ENCODE peak calls at places on chromosomes 11 and 22, in five cellular contexts. C is H1, X is neuronal stem cell, G is trophoblast cell, V is mesenchymal stem cell. P is an unnamed sample.

GRCh38 chr11:133477263-133477625 is 55.1 kb downstream of the OPCML start:
- DNase-seq in C (no peak), X (no peak), G (no peak), V (no peak), P (no peak)

GRCh38 chr11:66221726-66222236 is 46.7 kb upstream of the RAB1B start:
- DNase-seq in C (no peak), X (no peak), G (no peak), V (peak; percentile 26), P (peak; percentile 23)

GRCh38 chr11:48210052-48210451 is 6.6 kb upstream of the OR4B1 start:
- DNase-seq in C (no peak), X (no peak), G (peak; percentile 46), V (no peak), P (peak; percentile 29)

GRCh38 chr11:46237248-46238077 is 40.0 kb upstream of the CREB3L1 start:
- DNase-seq in C (peak; percentile 87), X (no peak), G (peak; percentile 73), V (peak; percentile 93), P (peak; percentile 77)

GRCh38 chr22:23216331-23217170 is 36.2 kb downstream of the BCR start:
- DNase-seq in C (no peak), X (no peak), G (peak; percentile 9), V (no peak), P (no peak)

GRCh38 chr11:117191680-117192400 is 7.3 kb upstream of the TAGLN start:
- DNase-seq in C (no peak), X (no peak), G (no peak), V (no peak), P (no peak)

GRCh38 chr11:850777-851762 is 8.4 kb downstream of the TSPAN4 start:
- DNase-seq in C (peak; percentile 76), X (no peak), G (no peak), V (no peak), P (peak; percentile 67)

GRCh38 chr22:20021196-20022181 is 579 bp downstream of the TANGO2 start:
- DNase-seq in C (peak; percentile 54), X (no peak), G (peak; percentile 78), V (peak; percentile 35), P (no peak)

GRCh38 chr11:61524963-61525587 is 16.5 kb downstream of the LRRC10B start:
- DNase-seq in C (no peak), X (no peak), G (no peak), V (no peak), P (no peak)

GRCh38 chr11:110298298-110298765 is 1.9 kb upstream of the RDX start:
- DNase-seq in C (no peak), X (no peak), G (peak; percentile 88), V (no peak), P (no peak)

GRCh38 chr11:58573451-58574104 is 2.1 kb downstream of the LPXN start:
- DNase-seq in C (no peak), X (no peak), G (peak; percentile 66), V (peak; percentile 76), P (no peak)

GRCh38 chr11:10564030-10564429 is 4.4 kb downstream of the LYVE1 start:
- DNase-seq in C (no peak), X (no peak), G (no peak), V (no peak), P (no peak)

GRCh38 chr11:2315395-2316168 is 13.8 kb downstream of the TSPAN32 start:
- DNase-seq in C (no peak), X (no peak), G (no peak), V (no peak), P (no peak)

GRCh38 chr11:133945087-133945974 is 11.4 kb downstream of the IGSF9B start:
- DNase-seq in C (no peak), X (no peak), G (no peak), V (no peak), P (no peak)

GRCh38 chr11:76919887-76920746 is 59.4 kb downstream of the ACER3 start:
- DNase-seq in C (peak; percentile 71), X (peak; percentile 76), G (peak; percentile 96), V (peak; percentile 84), P (peak; percentile 71)

GRCh38 chr22:30717331-30717921 is 22.8 kb downstream of the OSBP2 start:
- DNase-seq in C (no peak), X (no peak), G (peak; percentile 21), V (peak; percentile 41), P (no peak)
- H3K23ac ChIP-seq in C (no peak overlapping the region), X (no peak overlapping the region), G (no peak overlapping the region), V (no peak overlapping the region), P (no peak overlapping the region)

GRCh38 chr22:42682113-42682851 is 33.1 kb upstream of the CYB5R3 start:
- DNase-seq in C (no peak), X (no peak), G (peak; percentile 17), V (no peak), P (no peak)
- H4K8ac ChIP-seq in C (no peak overlapping the region), X (no peak overlapping the region), G (no peak overlapping the region), V (peak overlapping the region; percentile 59), P (no peak overlapping the region)

GRCh38 chr11:126102436-126102894 is 39.8 kb upstream of the CDON start:
- DNase-seq in C (no peak), X (no peak), G (no peak), V (peak; percentile 45), P (no peak)
- H2BK12ac ChIP-seq in C (peak overlapping the region; percentile 80), X (peak overlapping the region; percentile 1), G (no peak overlapping the region), V (no peak overlapping the region), P (no peak overlapping the region)

DNA sequence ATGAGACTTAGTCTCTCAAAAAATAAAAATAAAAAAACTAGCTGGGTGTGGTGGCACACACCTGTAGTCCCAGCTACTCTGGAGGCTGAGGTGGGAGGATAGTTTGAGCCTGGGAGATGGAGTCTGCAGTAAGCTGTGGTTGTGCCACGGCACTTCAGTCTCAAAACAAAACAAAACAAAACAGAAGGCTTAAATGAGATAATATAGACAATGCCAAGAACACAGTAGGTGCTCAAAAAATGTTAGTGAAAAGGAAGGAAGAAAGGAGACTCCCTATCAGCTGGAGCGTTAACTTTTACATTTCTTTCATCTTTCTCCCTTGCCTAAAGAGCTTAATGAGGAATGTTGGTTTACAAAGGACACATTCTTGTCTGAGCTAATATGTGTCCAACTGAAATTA is 4.1 kb upstream of the ASCC2 start:
- DNase-seq in C (no peak), X (no peak), G (no peak), V (no peak), P (no peak)
- H3K23ac ChIP-seq in C (no peak overlapping the region), X (no peak overlapping the region), G (no peak overlapping the region), V (no peak overlapping the region), P (no peak overlapping the region)

DNA sequence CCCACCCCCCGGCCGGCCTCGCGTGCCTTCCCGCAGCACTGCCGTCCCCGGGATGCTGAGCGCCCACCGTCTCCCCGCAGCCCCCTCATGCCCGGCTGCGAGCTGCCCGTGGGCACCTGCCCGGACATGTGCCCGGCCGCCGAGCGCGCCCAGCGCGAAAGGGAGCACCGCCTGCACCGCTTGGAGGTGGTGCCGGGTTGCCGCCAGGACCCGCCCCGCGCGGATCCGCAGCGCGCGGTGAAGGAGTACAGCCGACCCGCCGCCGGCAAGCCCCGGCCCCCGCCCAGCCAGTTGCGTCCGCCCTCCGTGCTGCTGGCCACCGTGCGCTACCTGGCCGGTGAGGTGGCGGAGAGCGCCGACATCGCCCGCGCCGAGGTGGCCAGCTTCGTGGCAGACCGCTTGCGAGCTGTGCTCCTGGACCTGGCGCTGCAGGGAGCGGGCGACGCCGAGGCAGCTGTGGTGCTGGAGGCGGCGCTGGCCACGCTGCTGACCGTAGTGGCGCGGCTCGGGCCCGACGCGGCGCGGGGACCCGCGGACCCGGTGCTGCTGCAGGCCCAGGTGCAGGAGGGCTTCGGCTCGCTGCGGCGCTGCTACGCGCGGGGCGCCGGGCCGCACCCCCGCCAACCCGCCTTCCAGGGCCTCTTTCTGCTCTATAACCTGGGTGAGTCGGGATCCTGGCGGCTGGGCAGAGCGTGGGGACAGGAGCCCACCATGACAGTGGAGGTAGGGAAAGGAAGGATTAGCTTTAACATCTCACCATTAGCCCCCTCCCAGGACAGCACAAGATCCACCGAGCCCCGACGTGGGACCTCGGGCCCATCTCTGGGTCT is at the start of gene SAC3D1:
- DNase-seq in C (no peak), X (peak; percentile 58), G (peak; percentile 70), V (peak; percentile 58), P (no peak)
- H4K8ac ChIP-seq in C (peak within 1 kb of the TSS; percentile 96), X (peak within 1 kb of the TSS; percentile 65), G (peak within 1 kb of the TSS; percentile 93), V (peak within 1 kb of the TSS; percentile 90), P (no peak within 1 kb of the TSS)

GRCh38 chr11:113481226-113481625 is 6.0 kb upstream of the DRD2 start:
- DNase-seq in C (no peak), X (no peak), G (no peak), V (no peak), P (no peak)

GRCh38 chr11:113477321-113477720 is 2.1 kb upstream of the DRD2 start:
- DNase-seq in C (peak; percentile 56), X (no peak), G (no peak), V (no peak), P (peak; percentile 63)

GRCh38 chr11:113476553-113476952 is 1.4 kb upstream of the DRD2 start:
- DNase-seq in C (no peak), X (no peak), G (no peak), V (no peak), P (no peak)

GRCh38 chr11:113484223-113484622 is 9.0 kb upstream of the DRD2 start:
- DNase-seq in C (no peak), X (no peak), G (no peak), V (no peak), P (no peak)

DNA sequence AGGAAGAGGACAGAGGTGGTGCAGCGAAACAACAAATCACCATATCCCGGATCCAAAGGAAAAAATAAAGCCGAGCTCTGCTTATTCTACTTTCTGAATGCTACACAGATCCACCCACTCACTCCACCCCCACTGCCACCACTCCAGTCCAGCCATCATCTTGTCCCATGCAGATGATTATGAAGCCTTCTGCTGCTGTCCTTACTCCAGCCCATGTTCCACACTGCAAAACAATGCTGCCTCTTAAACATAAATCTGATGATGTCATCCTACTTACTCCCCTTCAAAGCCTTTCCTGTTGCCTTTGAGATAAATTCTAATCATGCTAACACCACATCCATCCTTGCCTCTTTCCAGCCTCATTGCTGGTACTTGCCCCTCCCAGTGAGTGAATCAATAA is 6.5 kb upstream of the DRD2 start:
- DNase-seq in C (no peak), X (no peak), G (no peak), V (no peak), P (no peak)
- H2BK12ac ChIP-seq in C (no peak overlapping the region), X (no peak overlapping the region), G (no peak overlapping the region), V (no peak overlapping the region), P (no peak overlapping the region)

GRCh38 chr11:29306527-29306926 is 710.3 kb downstream of the KCNA4 start:
- DNase-seq in C (no peak), X (no peak), G (no peak), V (peak; percentile 58), P (no peak)
- H3K23ac ChIP-seq in C (no peak overlapping the region), X (no peak overlapping the region), G (no peak overlapping the region), V (no peak overlapping the region), P (no peak overlapping the region)